ENCODE peak calls at places on chromosomes 11 and 22, in ten cellular contexts. O is CD4-positive, alpha-beta T cell; X is body of pancreas; J is OCI-LY7; P is tibial nerve; K is H9; B is heart right ventricle; S is naive thymus-derived CD4-positive, alpha-beta T cell; E is lower lobe of right lung; F is sigmoid colon. R is an unnamed sample.

GRCh38 chr11:72776844-72777754 is 16.7 kb downstream of the STARD10 start:
- DNase-seq in O (no peak), X (peak), J (no peak), P (no peak), K (no peak), B (peak), S (no peak), E (peak), F (no peak), R (no peak)

GRCh38 chr11:44313701-44314489 is 4.0 kb upstream of the ALX4 start:
- DNase-seq in O (no peak), X (no peak), J (no peak), P (no peak), K (no peak), B (no peak), S (no peak), E (no peak), F (no peak), R (no peak)

GRCh38 chr11:68766786-68767185 is 15.5 kb upstream of the TESMIN start:
- DNase-seq in O (no peak), X (no peak), J (no peak), P (no peak), K (no peak), B (no peak), S (no peak), E (no peak), F (no peak), R (no peak)

GRCh38 chr11:32229566-32230240 is 138.8 kb downstream of the RCN1 start:
- DNase-seq in O (no peak), X (no peak), J (no peak), P (no peak), K (no peak), B (no peak), S (no peak), E (no peak), F (no peak), R (peak)

GRCh38 chr11:81869337-81870065 is 864.2 kb downstream of the FAM181B start:
- DNase-seq in O (peak), X (no peak), J (peak), P (no peak), K (no peak), B (no peak), S (peak), E (no peak), F (no peak), R (no peak)

GRCh38 chr11:128905345-128906184 is 14.4 kb downstream of the KCNJ5 start:
- DNase-seq in O (peak), X (peak), J (no peak), P (no peak), K (peak), B (no peak), S (peak), E (peak), F (no peak), R (peak)

GRCh38 chr11:58334708-58335107 is 24.2 kb downstream of the OR5B17 start:
- DNase-seq in O (no peak), X (no peak), J (no peak), P (no peak), K (no peak), B (no peak), S (no peak), E (no peak), F (no peak), R (peak)

GRCh38 chr11:6681949-6682348 is 1.2 kb downstream of the MRPL17 start:
- DNase-seq in O (no peak), X (no peak), J (peak), P (no peak), K (no peak), B (no peak), S (no peak), E (no peak), F (no peak), R (peak)

GRCh38 chr11:2796091-2796490 is 89.5 kb downstream of the CDKN1C start:
- DNase-seq in O (no peak), X (peak), J (no peak), P (peak), K (no peak), B (peak), S (no peak), E (no peak), F (peak), R (no peak)

GRCh38 chr11:9214765-9215164 is 50.4 kb downstream of the DENND5A start:
- DNase-seq in O (no peak), X (no peak), J (no peak), P (no peak), K (no peak), B (no peak), S (no peak), E (no peak), F (no peak), R (peak)

GRCh38 chr11:69540118-69541000 is 58.9 kb downstream of the LINC01488 start:
- DNase-seq in O (no peak), X (peak), J (no peak), P (no peak), K (peak), B (peak), S (no peak), E (peak), F (peak), R (peak)

GRCh38 chr11:8011981-8012444 is 24.9 kb downstream of the EIF3F start:
- DNase-seq in O (no peak), X (no peak), J (no peak), P (no peak), K (no peak), B (no peak), S (no peak), E (no peak), F (no peak), R (no peak)

GRCh38 chr22:36486619-36487384 is 5.4 kb upstream of the TXN2 start:
- DNase-seq in O (peak), X (peak), J (peak), P (no peak), K (peak), B (no peak), S (peak), E (no peak), F (no peak), R (peak)

GRCh38 chr11:126997641-126998040 is 2.9 kb downstream of the KIRREL3 start:
- DNase-seq in O (no peak), X (no peak), J (no peak), P (no peak), K (no peak), B (no peak), S (no peak), E (no peak), F (no peak), R (no peak)

GRCh38 chr11:11253487-11253886 is 99.6 kb downstream of the CSNK2A3 start:
- DNase-seq in O (no peak), X (no peak), J (no peak), P (no peak), K (no peak), B (no peak), S (no peak), E (no peak), F (no peak), R (no peak)

GRCh38 chr22:33270596-33270995 is 212.4 kb upstream of the SYN3 start:
- DNase-seq in O (no peak), X (no peak), J (peak), P (no peak), K (no peak), B (no peak), S (no peak), E (no peak), F (no peak), R (no peak)

GRCh38 chr22:20508815-20509271 is 1.4 kb downstream of the MED15 start:
- DNase-seq in O (no peak), X (no peak), J (peak), P (no peak), K (no peak), B (no peak), S (no peak), E (no peak), F (no peak), R (no peak)

GRCh38 chr11:32116668-32117067 is 25.8 kb downstream of the RCN1 start:
- DNase-seq in O (no peak), X (no peak), J (no peak), P (no peak), K (no peak), B (no peak), S (no peak), E (no peak), F (no peak), R (no peak)

GRCh38 chr11:65429724-65430405 is 7.3 kb downstream of the NEAT1 start:
- DNase-seq in O (no peak), X (peak), J (peak), P (no peak), K (no peak), B (peak), S (peak), E (peak), F (peak), R (no peak)

GRCh38 chr11:121250843-121251242 is 41.7 kb upstream of the SC5D start:
- DNase-seq in O (no peak), X (no peak), J (no peak), P (no peak), K (no peak), B (no peak), S (no peak), E (no peak), F (no peak), R (no peak)

GRCh38 chr22:31954535-31955326 is 10.4 kb downstream of the YWHAH start:
- DNase-seq in O (no peak), X (no peak), J (no peak), P (no peak), K (no peak), B (no peak), S (no peak), E (no peak), F (no peak), R (no peak)

GRCh38 chr22:43945632-43946390 is 9.4 kb upstream of the SAMM50 start:
- DNase-seq in O (peak), X (peak), J (peak), P (no peak), K (peak), B (peak), S (peak), E (peak), F (no peak), R (peak)

GRCh38 chr22:19984201-19984753 is 32.3 kb downstream of the ARVCF start:
- DNase-seq in O (no peak), X (peak), J (no peak), P (no peak), K (no peak), B (peak), S (no peak), E (no peak), F (peak), R (peak)

GRCh38 chr22:28714043-28714442 is 27.6 kb downstream of the CHEK2 start:
- DNase-seq in O (no peak), X (no peak), J (no peak), P (no peak), K (no peak), B (no peak), S (no peak), E (no peak), F (no peak), R (no peak)

GRCh38 chr11:2541881-2542361 is 97.1 kb downstream of the KCNQ1 start:
- DNase-seq in O (no peak), X (peak), J (no peak), P (peak), K (no peak), B (no peak), S (no peak), E (peak), F (peak), R (no peak)

GRCh38 chr22:17792289-17792688 is 18.0 kb upstream of the BID start:
- DNase-seq in O (no peak), X (no peak), J (no peak), P (no peak), K (peak), B (no peak), S (no peak), E (no peak), F (no peak), R (no peak)

DNA sequence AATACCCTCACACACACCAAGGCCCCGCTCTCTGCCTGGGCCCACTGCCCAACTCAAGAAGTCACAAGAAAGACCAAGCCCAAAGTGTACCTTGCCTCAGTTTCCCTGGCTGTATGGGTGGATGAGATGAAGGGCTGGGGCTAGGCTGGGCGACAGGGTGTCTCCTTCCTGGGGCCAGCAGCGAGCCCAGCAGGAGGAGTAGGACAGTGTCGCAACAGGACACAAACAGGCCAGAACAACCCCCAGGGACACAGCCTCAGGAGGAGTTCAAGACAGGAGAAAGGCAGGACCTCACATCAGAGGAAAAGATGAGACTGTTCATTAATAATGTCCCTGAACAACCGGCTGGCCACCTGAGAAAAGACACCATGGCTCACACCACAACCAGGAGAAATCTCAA is 13.3 kb downstream of the CSNK1E start:
- DNase-seq in O (no peak), X (no peak), J (no peak), P (no peak), K (no peak), B (peak), S (no peak), E (no peak), F (no peak), R (no peak)
- H3K27ac ChIP-seq in O (no peak), X (peak), J (no peak), P (peak), K (no peak), B (peak), S (no peak), E (peak), F (peak), R (no peak)

GRCh38 chr22:40486962-40487602 is 116.7 kb downstream of the SGSM3 start:
- DNase-seq in O (no peak), X (no peak), J (no peak), P (no peak), K (no peak), B (no peak), S (no peak), E (no peak), F (no peak), R (no peak)

GRCh38 chr22:40487663-40488249 is 117.4 kb downstream of the SGSM3 start:
- DNase-seq in O (no peak), X (no peak), J (peak), P (no peak), K (no peak), B (no peak), S (peak), E (no peak), F (no peak), R (peak)

GRCh38 chr22:40482886-40483285 is 112.5 kb downstream of the SGSM3 start:
- DNase-seq in O (no peak), X (no peak), J (no peak), P (no peak), K (no peak), B (no peak), S (no peak), E (no peak), F (no peak), R (no peak)

GRCh38 chr22:40485813-40486610 is 115.6 kb downstream of the SGSM3 start:
- DNase-seq in O (no peak), X (peak), J (no peak), P (no peak), K (no peak), B (no peak), S (no peak), E (no peak), F (no peak), R (no peak)

DNA sequence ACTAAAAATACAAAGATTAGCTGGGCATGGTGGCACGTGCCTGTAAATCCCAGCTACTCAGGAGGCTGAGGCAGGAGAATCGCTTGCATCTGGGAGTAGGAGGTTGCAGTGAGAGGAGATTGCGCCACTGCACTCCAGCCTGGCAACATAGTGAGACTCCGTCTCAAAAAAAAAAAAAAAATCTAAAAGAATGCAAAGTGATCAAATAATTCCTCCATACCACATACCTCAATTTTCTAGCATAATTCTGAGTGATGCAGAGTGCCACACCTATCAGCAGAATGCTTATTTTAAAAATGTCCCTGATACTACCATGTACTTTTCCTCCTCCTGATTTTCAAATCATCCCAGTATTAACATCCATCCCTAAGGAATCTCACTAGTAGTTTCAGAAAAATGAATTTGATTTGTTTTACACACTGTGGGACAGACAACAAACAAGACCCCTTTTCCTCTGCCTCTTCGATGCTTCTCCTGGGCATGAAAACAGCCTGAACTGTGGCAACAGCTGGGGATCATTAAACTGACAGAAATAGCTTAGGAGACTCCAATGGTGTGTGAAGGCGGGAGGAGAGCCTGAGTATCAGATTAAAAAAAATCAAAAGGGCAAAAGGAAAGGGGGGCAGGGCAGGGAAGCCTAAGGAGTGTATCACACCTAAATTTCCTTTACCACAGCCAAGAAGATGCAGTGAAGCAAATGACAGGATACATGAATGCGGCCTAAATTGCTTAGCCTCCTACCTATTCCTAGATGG is 114.7 kb downstream of the SGSM3 start:
- DNase-seq in O (no peak), X (no peak), J (no peak), P (no peak), K (no peak), B (no peak), S (no peak), E (no peak), F (no peak), R (peak)
- H3K27ac ChIP-seq in O (no peak), X (no peak), J (no peak), P (peak), K (no peak), B (peak), S (no peak), E (no peak), F (no peak), R (no peak)

GRCh38 chr11:124918950-124919349 is at the start of gene HEPN1:
- DNase-seq in O (no peak), X (no peak), J (no peak), P (no peak), K (no peak), B (no peak), S (no peak), E (no peak), F (no peak), R (no peak)

GRCh38 chr11:124919836-124920755 is 1.0 kb downstream of the HEPN1 start:
- DNase-seq in O (no peak), X (no peak), J (no peak), P (no peak), K (no peak), B (no peak), S (no peak), E (no peak), F (no peak), R (peak)

GRCh38 chr11:124915541-124916369 is 3.3 kb upstream of the HEPN1 start:
- DNase-seq in O (no peak), X (no peak), J (no peak), P (no peak), K (no peak), B (no peak), S (peak), E (no peak), F (no peak), R (no peak)

GRCh38 chr11:124917115-124917637 is 1.9 kb upstream of the HEPN1 start:
- DNase-seq in O (no peak), X (no peak), J (no peak), P (no peak), K (no peak), B (no peak), S (no peak), E (no peak), F (no peak), R (peak)

GRCh38 chr11:124916370-124916710 is 2.7 kb upstream of the HEPN1 start:
- DNase-seq in O (no peak), X (no peak), J (no peak), P (no peak), K (no peak), B (no peak), S (no peak), E (no peak), F (no peak), R (no peak)
- H3K27ac ChIP-seq in O (no peak), X (no peak), J (no peak), P (no peak), K (no peak), B (no peak), S (no peak), E (no peak), F (no peak), R (no peak)

GRCh38 chr22:46126853-46127385 is 23.4 kb upstream of the PPARA start:
- DNase-seq in O (no peak), X (no peak), J (no peak), P (no peak), K (no peak), B (no peak), S (no peak), E (no peak), F (no peak), R (no peak)

GRCh38 chr22:46123694-46124382 is 26.5 kb upstream of the PPARA start:
- DNase-seq in O (no peak), X (no peak), J (no peak), P (no peak), K (no peak), B (no peak), S (no peak), E (no peak), F (no peak), R (no peak)

GRCh38 chr22:46125816-46126770 is 24.2 kb upstream of the PPARA start:
- DNase-seq in O (no peak), X (no peak), J (no peak), P (no peak), K (no peak), B (no peak), S (no peak), E (no peak), F (no peak), R (no peak)

GRCh38 chr22:46124383-46125144 is 25.8 kb upstream of the PPARA start:
- DNase-seq in O (no peak), X (no peak), J (no peak), P (no peak), K (no peak), B (no peak), S (no peak), E (no peak), F (no peak), R (no peak)

DNA sequence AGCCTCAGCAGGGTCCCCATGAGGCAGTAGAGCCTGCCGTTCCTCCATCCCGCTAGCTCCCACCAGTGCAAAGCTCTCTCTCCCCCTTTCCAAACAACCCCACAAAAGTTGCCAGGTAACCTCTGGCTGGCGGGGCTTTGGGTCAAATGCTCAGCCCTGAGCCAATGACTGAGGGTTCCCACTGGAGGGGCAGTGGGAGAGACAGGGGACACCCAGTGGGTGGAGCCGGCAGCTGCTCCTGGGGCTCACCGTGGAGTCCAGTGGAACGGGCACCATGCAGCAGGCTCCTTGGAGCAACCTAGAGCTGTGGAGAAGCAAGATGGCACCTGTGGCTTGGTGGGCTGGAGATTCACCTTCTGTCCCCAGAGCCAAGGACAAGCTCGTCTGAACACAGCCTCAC is 25.0 kb upstream of the PPARA start:
- DNase-seq in O (no peak), X (no peak), J (no peak), P (no peak), K (no peak), B (no peak), S (no peak), E (no peak), F (no peak), R (no peak)
- H3K27ac ChIP-seq in O (no peak), X (no peak), J (no peak), P (no peak), K (no peak), B (no peak), S (no peak), E (no peak), F (no peak), R (no peak)

GRCh38 chr11:119322360-119322739 is 5.4 kb upstream of the MCAM start:
- DNase-seq in O (no peak), X (no peak), J (no peak), P (no peak), K (no peak), B (no peak), S (no peak), E (no peak), F (no peak), R (no peak)
- H3K27ac ChIP-seq in O (no peak), X (no peak), J (no peak), P (peak), K (no peak), B (peak), S (no peak), E (peak), F (peak), R (no peak)

R was measured in SJCRH30.